ENCODE peak calls at places on chromosomes 12 and 14, in four cellular contexts. U, R, H and W are unnamed samples.

GRCh38 chr12:57476162-57476992 is 3.3 kb downstream of the ARHGAP9 start:
- DNase-seq in U (peak), R (no peak), H (no peak), W (peak)

GRCh38 chr12:127070512-127071157 is 1196.3 kb upstream of the TMEM132C start:
- DNase-seq in U (no peak), R (no peak), H (no peak), W (no peak)

GRCh38 chr12:130013771-130014484 is 110.1 kb upstream of the TMEM132D start:
- DNase-seq in U (no peak), R (no peak), H (no peak), W (no peak)

GRCh38 chr14:37061697-37062096 is 110.7 kb downstream of the SLC25A21 start:
- DNase-seq in U (no peak), R (no peak), H (no peak), W (peak)

GRCh38 chr12:75361408-75361807 is 26.9 kb downstream of the GLIPR1L1 start:
- DNase-seq in U (no peak), R (no peak), H (no peak), W (no peak)

GRCh38 chr12:34394211-34395055 is 372.1 kb downstream of the ALG10 start:
- DNase-seq in U (peak), R (peak), H (no peak), W (peak)

GRCh38 chr14:38137005-38137404 is 70.7 kb upstream of the SSTR1 start:
- DNase-seq in U (no peak), R (no peak), H (peak), W (no peak)

GRCh38 chr12:16857456-16857923 is 251.5 kb upstream of the LMO3 start:
- DNase-seq in U (no peak), R (no peak), H (no peak), W (no peak)

GRCh38 chr12:120012067-120012621 is 23.1 kb downstream of the BICDL1 start:
- DNase-seq in U (no peak), R (no peak), H (peak), W (no peak)

GRCh38 chr14:89444044-89444443 is 27.0 kb upstream of the FOXN3 start:
- DNase-seq in U (no peak), R (no peak), H (no peak), W (no peak)

GRCh38 chr12:92070054-92070863 is 75.4 kb downstream of the BTG1 start:
- DNase-seq in U (no peak), R (no peak), H (no peak), W (no peak)

GRCh38 chr14:74427651-74428050 is 1.6 kb upstream of the SYNDIG1L start:
- DNase-seq in U (no peak), R (no peak), H (no peak), W (no peak)

GRCh38 chr14:65210118-65210826 is 108.0 kb upstream of the MAX start:
- DNase-seq in U (no peak), R (no peak), H (peak), W (no peak)

GRCh38 chr12:82818276-82819035 is 131.8 kb downstream of the TMTC2 start:
- DNase-seq in U (no peak), R (no peak), H (peak), W (no peak)

GRCh38 chr12:85804663-85805062 is 31.5 kb downstream of the RASSF9 start:
- DNase-seq in U (no peak), R (no peak), H (no peak), W (no peak)

GRCh38 chr14:20690848-20691640 is 2.5 kb downstream of the ANG start:
- DNase-seq in U (no peak), R (no peak), H (peak), W (no peak)

GRCh38 chr12:124747426-124748161 is 116.1 kb downstream of the SCARB1 start:
- DNase-seq in U (no peak), R (no peak), H (peak), W (no peak)

GRCh38 chr14:101018561-101019290 is 115.2 kb upstream of the RTL1 start:
- DNase-seq in U (no peak), R (no peak), H (no peak), W (peak)

GRCh38 chr12:112978163-112979081 is at the start of gene OAS2:
- DNase-seq in U (peak), R (peak), H (peak), W (peak)

GRCh38 chr12:104494137-104494815 is 37.5 kb downstream of the CHST11 start:
- DNase-seq in U (peak), R (no peak), H (no peak), W (no peak)

GRCh38 chr14:45065951-45066350 is 18.0 kb upstream of the PRPF39 start:
- DNase-seq in U (no peak), R (no peak), H (no peak), W (no peak)

GRCh38 chr12:92553389-92553788 is 149.4 kb upstream of the PLEKHG7 start:
- DNase-seq in U (no peak), R (no peak), H (no peak), W (no peak)

GRCh38 chr14:61812347-61813100 is 50.3 kb downstream of the SNAPC1 start:
- DNase-seq in U (no peak), R (peak), H (no peak), W (no peak)

GRCh38 chr12:79988368-79988767 is 53.5 kb upstream of the PPP1R12A start:
- DNase-seq in U (no peak), R (no peak), H (peak), W (no peak)

GRCh38 chr14:78875031-78875430 is 704.9 kb downstream of the NRXN3 start:
- DNase-seq in U (no peak), R (no peak), H (no peak), W (no peak)

GRCh38 chr12:56683-57346 is 9.8 kb upstream of the IQSEC3 start:
- DNase-seq in U (no peak), R (no peak), H (no peak), W (no peak)

GRCh38 chr12:122834229-122834920 is 882 bp upstream of the HIP1R start:
- DNase-seq in U (peak), R (no peak), H (peak), W (peak)

GRCh38 chr14:39668449-39668848 is 236.2 kb upstream of the FBXO33 start:
- DNase-seq in U (no peak), R (no peak), H (no peak), W (no peak)

GRCh38 chr14:67533754-67534085 is 630 bp downstream of the PLEKHH1 start:
- DNase-seq in U (no peak), R (no peak), H (no peak), W (no peak)

GRCh38 chr14:67529947-67530935 is 2.8 kb upstream of the PLEKHH1 start:
- DNase-seq in U (no peak), R (no peak), H (no peak), W (no peak)

GRCh38 chr14:67532606-67532997 is 488 bp upstream of the PLEKHH1 start:
- DNase-seq in U (no peak), R (no peak), H (no peak), W (no peak)

GRCh38 chr14:67536087-67536486 is 3.0 kb downstream of the PLEKHH1 start:
- DNase-seq in U (no peak), R (no peak), H (no peak), W (no peak)

GRCh38 chr14:67532998-67533753 is at the start of gene PLEKHH1:
- DNase-seq in U (peak), R (peak), H (peak), W (peak)
- TF ChIP-seq CTCF in U (no peak), R (no peak), H (no peak), W (no peak)

DNA sequence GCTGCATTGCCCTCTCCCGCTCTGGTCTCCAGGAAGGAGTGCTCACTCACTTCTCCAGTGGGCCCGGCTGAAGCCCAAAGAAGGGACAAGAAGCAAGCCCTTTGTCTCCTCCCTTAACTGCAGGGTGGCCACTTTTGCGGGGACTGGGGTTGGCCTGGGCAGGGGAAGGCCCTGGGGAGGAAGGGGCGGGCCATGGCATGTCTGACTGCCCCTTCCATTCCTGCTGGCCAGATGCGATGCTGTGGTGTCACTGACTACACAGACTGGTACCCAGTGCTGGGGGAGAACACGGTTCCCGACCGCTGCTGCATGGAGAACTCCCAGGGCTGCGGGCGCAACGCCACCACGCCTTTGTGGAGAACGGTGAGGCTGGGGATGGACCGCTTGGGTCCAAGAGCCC is 203.8 kb downstream of the TSPAN9 start:
- DNase-seq in U (no peak), R (no peak), H (no peak), W (no peak)
- H3K27ac ChIP-seq in U (no peak), R (no peak), H (no peak), W (no peak)

DNA sequence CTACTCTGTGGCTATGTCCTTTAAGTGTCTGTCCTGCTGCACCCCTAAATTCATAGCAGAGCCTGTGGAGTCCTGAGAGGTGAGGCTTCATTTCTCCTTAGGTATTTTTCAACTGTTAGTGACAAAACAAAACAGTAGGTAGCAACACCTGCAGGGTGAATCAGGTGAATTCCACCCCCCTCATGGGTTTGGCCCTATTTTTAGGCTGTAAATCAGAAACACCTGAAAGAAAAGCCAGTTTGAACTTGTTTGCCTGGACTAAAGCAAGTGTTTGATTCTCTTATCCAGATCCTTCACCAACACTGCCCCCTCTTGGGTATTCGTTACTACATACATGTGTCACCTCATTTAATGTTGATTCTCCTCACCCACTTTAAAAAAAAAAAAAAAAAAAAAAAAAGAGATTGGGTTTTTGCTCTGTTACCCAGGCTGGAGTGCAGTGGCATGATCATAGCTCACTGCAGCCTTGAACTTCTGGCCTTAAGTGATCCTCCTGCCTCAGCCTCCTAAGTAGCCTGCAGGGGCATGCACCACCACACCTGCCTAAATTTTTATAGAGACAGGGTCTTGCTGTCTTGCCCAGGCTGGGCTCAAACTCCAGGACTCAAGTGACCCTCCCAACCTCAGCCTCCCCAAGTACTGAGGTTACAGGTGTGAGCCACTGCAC is 10.3 kb downstream of the TBPL2 start:
- DNase-seq in U (no peak), R (no peak), H (peak), W (no peak)
- TF ChIP-seq CTCF in U (peak), R (peak), H (peak), W (no peak)

GRCh38 chr12:58961166-58961565 is 40.9 kb upstream of the LRIG3 start:
- DNase-seq in U (no peak), R (no peak), H (peak), W (no peak)
- H3K27ac ChIP-seq in U (no peak), R (no peak), H (peak), W (no peak)

GRCh38 chr14:77027538-77028383 is 747 bp downstream of the IRF2BPL start:
- DNase-seq in U (peak), R (peak), H (peak), W (peak)
- TF ChIP-seq CTCF in U (peak), R (peak), H (peak), W (no peak)

GRCh38 chr12:69252033-69252432 is 12.7 kb downstream of the CPSF6 start:
- DNase-seq in U (no peak), R (no peak), H (no peak), W (no peak)
- H3K27ac ChIP-seq in U (no peak), R (no peak), H (no peak), W (no peak)

GRCh38 chr14:48580692-48581091 is 905.3 kb upstream of the MDGA2 start:
- DNase-seq in U (no peak), R (no peak), H (no peak), W (no peak)
- TF ChIP-seq CTCF in U (no peak), R (no peak), H (no peak), W (no peak)

GRCh38 chr12:13195244-13195643 is 1.3 kb upstream of the EMP1 start:
- DNase-seq in U (no peak), R (no peak), H (peak), W (no peak)
- H3K27ac ChIP-seq in U (peak), R (no peak), H (no peak), W (peak)